ENCODE peak calls at places on chromosomes 13 and 19, in six cellular contexts. C, K, D, W, E and O are unnamed samples.

GRCh38 chr19:56670961-56671612 is 470 bp downstream of the ZNF835 start:
- DNase-seq in C (no peak), E (peak), K (peak), D (no peak), W (no peak), O (no peak)

GRCh38 chr19:2270157-2270571 is 11.8 kb downstream of the PEAK3 start:
- DNase-seq in C (no peak), D (no peak), K (no peak), E (peak), W (no peak), O (no peak)

GRCh38 chr13:98443329-98443728 is 133.6 kb downstream of the STK24 start:
- DNase-seq in D (peak), K (no peak), C (peak), E (no peak), W (no peak), O (no peak)

GRCh38 chr19:40575326-40575725 is 1.3 kb upstream of the SHKBP1 start:
- DNase-seq in D (no peak), W (peak), K (no peak), E (no peak), C (no peak), O (no peak)

GRCh38 chr19:18029617-18030338 is 21.8 kb downstream of the ARRDC2 start:
- DNase-seq in W (no peak), K (no peak), E (no peak), C (peak), D (peak), O (no peak)

GRCh38 chr13:48449656-48450055 is 36.7 kb upstream of the LPAR6 start:
- DNase-seq in C (no peak), K (no peak), D (peak), E (no peak), W (no peak), O (no peak)

GRCh38 chr13:29845440-29846056 is 4.9 kb downstream of the UBL3 start:
- DNase-seq in W (no peak), C (no peak), D (peak), K (no peak), E (peak), O (no peak)

GRCh38 chr19:5036733-5037681 is 68.1 kb downstream of the KDM4B start:
- DNase-seq in E (peak), C (no peak), W (no peak), D (peak), K (no peak), O (no peak)

GRCh38 chr19:46069841-46070341 is 29.1 kb upstream of the IGFL4 start:
- DNase-seq in E (peak), K (no peak), W (no peak), D (peak), C (peak), O (no peak)

GRCh38 chr19:12789904-12790619 is 1.2 kb upstream of the JUNB start:
- DNase-seq in C (peak), E (peak), W (peak), D (peak), K (peak), O (peak)

GRCh38 chr19:12792048-12792852 is 964 bp downstream of the JUNB start:
- DNase-seq in K (no peak), W (peak), D (peak), C (peak), E (peak), O (peak)

GRCh38 chr19:12792853-12793289 is 1.6 kb downstream of the JUNB start:
- DNase-seq in C (no peak), W (no peak), D (no peak), K (no peak), E (no peak), O (no peak)

GRCh38 chr19:12790628-12791344 is 500 bp upstream of the JUNB start:
- DNase-seq in D (no peak), W (no peak), E (peak), K (no peak), C (peak), O (no peak)

DNA sequence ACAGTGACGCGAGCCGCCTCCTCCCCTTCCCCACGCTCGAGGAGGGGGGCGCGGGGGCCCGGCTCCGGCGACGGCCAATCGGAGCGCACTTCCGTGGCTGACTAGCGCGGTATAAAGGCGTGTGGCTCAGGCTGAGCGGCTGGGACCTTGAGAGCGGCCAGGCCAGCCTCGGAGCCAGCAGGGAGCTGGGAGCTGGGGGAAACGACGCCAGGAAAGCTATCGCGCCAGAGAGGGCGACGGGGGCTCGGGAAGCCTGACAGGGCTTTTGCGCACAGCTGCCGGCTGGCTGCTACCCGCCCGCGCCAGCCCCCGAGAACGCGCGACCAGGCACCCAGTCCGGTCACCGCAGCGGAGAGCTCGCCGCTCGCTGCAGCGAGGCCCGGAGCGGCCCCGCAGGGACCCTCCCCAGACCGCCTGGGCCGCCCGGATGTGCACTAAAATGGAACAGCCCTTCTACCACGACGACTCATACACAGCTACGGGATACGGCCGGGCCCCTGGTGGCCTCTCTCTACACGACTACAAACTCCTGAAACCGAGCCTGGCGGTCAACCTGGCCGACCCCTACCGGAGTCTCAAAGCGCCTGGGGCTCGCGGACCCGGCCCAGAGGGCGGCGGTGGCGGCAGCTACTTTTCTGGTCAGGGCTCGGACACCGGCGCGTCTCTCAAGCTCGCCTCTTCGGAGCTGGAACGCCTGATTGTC is at the start of gene JUNB:
- DNase-seq in K (no peak), E (peak), D (peak), W (peak), C (peak), O (peak)
- H2AFZ ChIP-seq in K (peak), E (peak), D (peak), W (no peak), C (no peak), O (no peak)

DNA sequence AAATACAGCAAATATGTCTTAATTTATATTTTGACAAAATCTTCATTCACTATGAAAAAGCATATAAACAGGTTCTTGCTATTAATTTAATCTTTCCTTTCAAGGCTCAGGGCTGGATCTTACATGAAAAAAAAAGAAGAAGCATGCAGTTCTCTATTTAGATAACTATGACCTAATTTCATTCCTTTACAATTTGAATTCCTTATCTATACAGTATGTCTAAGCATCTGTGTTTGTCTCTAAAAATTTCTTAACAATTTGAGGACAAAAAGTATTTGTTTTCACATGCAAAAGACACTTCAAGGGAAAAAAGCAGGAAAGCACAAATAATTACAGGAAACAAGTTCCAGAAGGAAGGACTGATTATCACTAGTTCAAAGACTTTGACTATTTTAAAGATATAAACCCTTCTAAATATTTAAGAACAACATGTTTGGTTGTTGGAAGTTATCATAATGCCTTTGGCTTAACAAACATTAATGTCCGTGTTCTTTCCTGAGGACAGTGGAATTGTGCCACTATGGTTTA is 157.5 kb downstream of the TBC1D4 start:
- DNase-seq in C (no peak), D (peak), K (no peak), E (peak), W (no peak), O (no peak)
- H4K91ac ChIP-seq in C (no peak), D (no peak), K (no peak), E (no peak), W (no peak), O (no peak)

GRCh38 chr19:49847731-49848696 is 2.9 kb upstream of the PTOV1 start:
- DNase-seq in W (no peak), D (peak), E (peak), K (no peak), C (peak), O (no peak)
- H2AFZ ChIP-seq in W (no peak), D (no peak), E (no peak), K (no peak), C (no peak), O (no peak)

GRCh38 chr19:55095260-55096060 is 19.8 kb downstream of the EPS8L1 start:
- DNase-seq in E (no peak), C (no peak), W (peak), D (no peak), K (no peak), O (peak)

GRCh38 chr19:55091955-55092354 is 16.3 kb downstream of the EPS8L1 start:
- DNase-seq in K (no peak), C (no peak), E (no peak), W (peak), D (no peak), O (peak)

GRCh38 chr19:55096061-55096701 is 20.5 kb downstream of the EPS8L1 start:
- DNase-seq in K (no peak), W (peak), C (no peak), D (no peak), E (no peak), O (peak)

GRCh38 chr19:55092423-55093318 is 17.0 kb downstream of the EPS8L1 start:
- DNase-seq in K (no peak), D (no peak), W (peak), E (no peak), C (no peak), O (peak)

DNA sequence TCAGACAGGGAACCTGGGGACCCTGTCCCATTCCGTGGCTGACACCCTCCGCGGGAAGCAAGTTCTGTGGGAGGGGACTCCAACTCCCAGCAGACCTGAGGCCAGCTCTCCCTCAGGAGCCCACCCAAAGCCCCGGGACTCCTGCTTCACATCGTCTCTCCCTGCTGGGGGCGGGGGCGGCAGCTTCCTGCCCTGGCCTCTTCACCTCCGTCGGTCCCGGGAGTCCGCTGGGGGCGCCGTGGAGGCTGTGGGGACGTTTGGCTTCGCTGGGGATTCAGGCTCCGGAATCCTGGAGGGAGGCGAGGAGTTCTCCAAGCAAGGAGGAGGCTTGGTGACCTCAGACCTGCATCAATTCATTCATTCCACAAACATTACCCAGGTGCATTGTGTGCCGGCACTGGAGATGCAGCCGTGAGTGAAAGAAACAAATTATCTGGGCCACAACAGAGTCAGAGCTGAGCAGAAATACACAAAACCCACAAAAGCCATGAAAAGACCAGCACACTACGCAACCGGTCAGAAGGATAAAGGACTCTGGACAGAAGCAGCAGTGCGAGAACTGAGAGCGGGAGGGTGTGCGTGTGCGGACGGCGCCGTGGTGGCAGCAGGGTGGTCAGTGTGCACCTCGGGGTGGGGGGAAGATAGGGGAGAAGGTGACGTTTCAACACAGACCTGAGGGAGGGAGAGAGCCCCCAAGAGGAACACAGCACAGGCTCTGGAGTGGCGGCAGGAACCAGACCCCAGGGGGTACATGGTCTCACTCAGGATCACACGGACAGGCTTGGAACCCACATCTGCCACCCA is 19.0 kb downstream of the EPS8L1 start:
- DNase-seq in K (no peak), D (no peak), W (peak), E (no peak), C (no peak), O (peak)
- H4K91ac ChIP-seq in K (no peak), D (no peak), W (peak), E (no peak), C (peak), O (no peak)

GRCh38 chr19:47273313-47274070 is 1.2 kb upstream of the INAFM1 start:
- DNase-seq in W (peak), K (peak), D (peak), C (peak), E (peak), O (peak)
- H2AFZ ChIP-seq in W (peak), K (peak), D (peak), C (peak), E (no peak), O (no peak)

GRCh38 chr19:33285441-33285927 is 16.9 kb downstream of the CEBPA start:
- DNase-seq in D (no peak), E (peak), K (no peak), C (no peak), W (no peak), O (no peak)
- H4K91ac ChIP-seq in D (no peak), E (peak), K (no peak), C (no peak), W (no peak), O (no peak)